ENCODE peak calls at places on chromosomes 13 and 19, in eight cellular contexts. S is psoas muscle; T is stomach; M is effector memory CD4-positive, alpha-beta T cell; I is GM23248; L is fibroblast of pulmonary artery; P is fibroblast of lung; V is ovary. C is an unnamed sample.

GRCh38 chr19:11375143-11375948 is 880 bp downstream of the SWSAP1 start:
- DNase-seq in S (peak; percentile 66), T (peak; percentile 59), M (peak; percentile 46), I (no peak), L (no peak), P (no peak), V (peak; percentile 71), C (no peak)

GRCh38 chr13:60143775-60144174 is 20.0 kb downstream of the DIAPH3 start:
- DNase-seq in S (no peak), T (no peak), M (no peak), I (no peak), L (peak; percentile 26), P (peak; percentile 9), V (no peak), C (no peak)

GRCh38 chr19:41226053-41226873 is 7.2 kb downstream of the AXL start:
- DNase-seq in S (peak; percentile 79), T (peak; percentile 62), M (no peak), I (peak; percentile 96), L (peak; percentile 92), P (peak; percentile 93), V (peak; percentile 85), C (no peak)

GRCh38 chr13:93502987-93503386 is 276.4 kb downstream of the GPC6 start:
- DNase-seq in S (no peak), T (no peak), M (no peak), I (peak; percentile 1), L (no peak), P (no peak), V (no peak), C (no peak)

GRCh38 chr19:29840066-29840950 is 28.5 kb downstream of the CCNE1 start:
- DNase-seq in S (peak; percentile 19), T (no peak), M (no peak), I (no peak), L (no peak), P (no peak), V (no peak), C (no peak)

GRCh38 chr13:24135674-24136300 is 24.7 kb upstream of the SPATA13 start:
- DNase-seq in S (no peak), T (no peak), M (no peak), I (peak; percentile 63), L (peak; percentile 65), P (peak; percentile 83), V (no peak), C (no peak)

GRCh38 chr19:18972301-18972831 is 31.3 kb upstream of the HOMER3 start:
- DNase-seq in S (no peak), T (no peak), M (no peak), I (peak; percentile 56), L (peak; percentile 81), P (peak; percentile 11), V (no peak), C (no peak)

GRCh38 chr13:27005556-27005955 is 166.1 kb downstream of the USP12 start:
- DNase-seq in S (no peak), T (no peak), M (no peak), I (no peak), L (peak; percentile 28), P (peak; percentile 39), V (no peak), C (no peak)

GRCh38 chr19:7570761-7571160 is 24.9 kb upstream of the CAMSAP3 start:
- DNase-seq in S (no peak), T (no peak), M (no peak), I (no peak), L (no peak), P (no peak), V (no peak), C (no peak)

GRCh38 chr13:18212873-18213272 is 968.8 kb downstream of the TUBA3C start:
- DNase-seq in S (no peak), T (no peak), M (no peak), I (no peak), L (peak; percentile 10), P (no peak), V (no peak), C (no peak)

GRCh38 chr19:38838208-38838985 is 6.8 kb upstream of the ECH1 start:
- DNase-seq in S (peak; percentile 52), T (peak; percentile 67), M (no peak), I (no peak), L (no peak), P (no peak), V (no peak), C (no peak)

GRCh38 chr13:90055121-90055520 is 1292.4 kb upstream of the MIR17HG start:
- DNase-seq in S (no peak), T (no peak), M (no peak), I (peak; percentile 12), L (no peak), P (peak; percentile 44), V (no peak), C (no peak)

GRCh38 chr19:35349614-35350521 is 2.2 kb downstream of the FFAR1 start:
- DNase-seq in S (no peak), T (no peak), M (no peak), I (no peak), L (no peak), P (no peak), V (peak; percentile 24), C (no peak)

GRCh38 chr19:42512743-42513304 is 15.5 kb downstream of the CEACAM1 start:
- DNase-seq in S (no peak), T (no peak), M (no peak), I (no peak), L (no peak), P (no peak), V (no peak), C (no peak)

GRCh38 chr13:75704194-75704941 is 68.2 kb downstream of the LMO7 start:
- DNase-seq in S (no peak), T (no peak), M (no peak), I (peak; percentile 50), L (peak; percentile 47), P (peak; percentile 96), V (no peak), C (no peak)

GRCh38 chr13:75703768-75704167 is 67.6 kb downstream of the LMO7 start:
- DNase-seq in S (no peak), T (no peak), M (no peak), I (no peak), L (no peak), P (no peak), V (no peak), C (no peak)

GRCh38 chr13:75705908-75706307 is 69.8 kb downstream of the LMO7 start:
- DNase-seq in S (no peak), T (no peak), M (no peak), I (no peak), L (no peak), P (no peak), V (no peak), C (no peak)

GRCh38 chr13:75705395-75705794 is 69.3 kb downstream of the LMO7 start:
- DNase-seq in S (no peak), T (no peak), M (no peak), I (peak; percentile 89), L (peak; percentile 57), P (peak; percentile 93), V (no peak), C (no peak)

DNA sequence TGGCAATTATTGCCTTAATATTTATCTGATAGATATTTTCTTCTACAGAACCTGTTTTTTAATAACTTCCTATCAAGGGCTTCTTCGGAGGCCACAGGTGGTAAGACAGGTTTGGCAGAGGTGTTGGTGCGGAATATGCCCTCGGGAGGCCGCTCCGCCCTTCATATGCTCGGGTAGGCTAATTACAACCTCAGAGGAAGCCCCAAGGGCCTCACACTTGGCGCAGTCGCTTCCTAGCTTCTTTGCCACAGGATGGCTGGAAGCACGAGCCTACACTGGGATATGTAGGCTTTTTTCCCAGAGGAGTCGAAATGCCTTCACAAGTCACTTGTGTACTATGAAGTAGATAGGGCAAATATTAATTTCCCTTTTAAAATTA is 68.8 kb downstream of the LMO7 start:
- DNase-seq in S (no peak), T (peak; percentile 77), M (no peak), I (no peak), L (no peak), P (no peak), V (no peak), C (no peak)
- H3K4me3 ChIP-seq in S (peak overlapping the region; percentile 29), T (no peak overlapping the region), M (no peak overlapping the region), I (peak overlapping the region; percentile 10), L (no peak overlapping the region), P (no peak overlapping the region), V (no peak overlapping the region), C (no peak overlapping the region)

GRCh38 chr13:73388586-73388985 is 329.8 kb downstream of the KLF5 start:
- DNase-seq in S (no peak), T (no peak), M (no peak), I (no peak), L (no peak), P (peak; percentile 10), V (no peak), C (no peak)

GRCh38 chr13:73390100-73390499 is 331.3 kb downstream of the KLF5 start:
- DNase-seq in S (no peak), T (no peak), M (no peak), I (no peak), L (no peak), P (no peak), V (no peak), C (no peak)

GRCh38 chr13:73387318-73387717 is 328.5 kb downstream of the KLF5 start:
- DNase-seq in S (no peak), T (no peak), M (no peak), I (no peak), L (no peak), P (no peak), V (no peak), C (no peak)

GRCh38 chr13:73385848-73386247 is 327.0 kb downstream of the KLF5 start:
- DNase-seq in S (no peak), T (no peak), M (no peak), I (no peak), L (no peak), P (no peak), V (no peak), C (no peak)
- H3K4me3 ChIP-seq in S (no peak overlapping the region), T (no peak overlapping the region), M (no peak overlapping the region), I (no peak overlapping the region), L (no peak overlapping the region), P (no peak overlapping the region), V (no peak overlapping the region), C (no peak overlapping the region)

GRCh38 chr13:98300956-98301641 is 124.0 kb upstream of the RNF113B start:
- DNase-seq in S (no peak), T (peak; percentile 69), M (no peak), I (peak; percentile 67), L (peak; percentile 40), P (peak; percentile 91), V (no peak), C (no peak)
- H3K4me3 ChIP-seq in S (no peak overlapping the region), T (no peak overlapping the region), M (no peak overlapping the region), I (peak overlapping the region; percentile 37), L (no peak overlapping the region), P (peak overlapping the region; percentile 16), V (no peak overlapping the region), C (no peak overlapping the region)

GRCh38 chr19:3097442-3097871 is 3.3 kb downstream of the GNA11 start:
- DNase-seq in S (peak; percentile 65), T (peak; percentile 46), M (no peak), I (peak; percentile 17), L (no peak), P (no peak), V (no peak), C (no peak)
- H3K4me3 ChIP-seq in S (peak overlapping the region; percentile 98), T (peak overlapping the region; percentile 96), M (no peak overlapping the region), I (peak overlapping the region; percentile 85), L (no peak overlapping the region), P (peak overlapping the region; percentile 9), V (peak overlapping the region; percentile 27), C (peak overlapping the region; percentile 6)

DNA sequence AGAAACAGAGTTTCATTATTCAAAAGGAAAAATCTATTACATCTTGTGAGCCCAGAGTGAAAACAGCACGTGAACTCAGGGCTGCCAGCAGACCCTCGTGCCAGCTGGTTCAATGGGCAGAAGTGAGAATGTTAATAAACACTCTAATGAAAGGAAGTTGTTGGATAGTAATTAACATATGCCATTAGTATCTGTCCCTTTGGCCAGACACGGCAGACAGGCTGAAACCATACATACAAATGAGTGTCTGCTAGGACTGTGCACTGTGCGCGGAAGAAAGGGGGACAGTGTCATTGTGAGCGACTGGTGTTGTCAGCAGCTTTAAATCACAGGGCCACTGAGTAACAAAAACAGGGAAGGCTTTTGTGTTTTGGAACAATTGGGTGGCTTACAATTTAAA is 121.9 kb upstream of the TSC22D1 start:
- DNase-seq in S (no peak), T (no peak), M (no peak), I (no peak), L (no peak), P (no peak), V (no peak), C (no peak)
- H3K4me3 ChIP-seq in S (no peak overlapping the region), T (no peak overlapping the region), M (no peak overlapping the region), I (no peak overlapping the region), L (no peak overlapping the region), P (no peak overlapping the region), V (no peak overlapping the region), C (no peak overlapping the region)